ENCODE peak calls at places on chromosomes 5 and 9, in nine cellular contexts. E, G, S, P, U, N, D, X and F are unnamed samples.

GRCh38 chr5:58022055-58022454 is 437.8 kb downstream of the PLK2 start:
- DNase-seq in E (no peak), G (no peak), S (no peak), P (no peak), U (no peak), N (no peak), D (no peak), X (no peak), F (no peak)

GRCh38 chr9:94973491-94973941 is 247.0 kb downstream of the AOPEP start:
- DNase-seq in E (no peak), G (no peak), S (no peak), P (peak), U (no peak), N (no peak), D (no peak), X (no peak), F (no peak)

GRCh38 chr9:137917795-137918194 is 40.2 kb downstream of the CACNA1B start:
- DNase-seq in E (no peak), G (no peak), S (no peak), P (no peak), U (no peak), N (no peak), D (no peak), X (no peak), F (no peak)

GRCh38 chr5:90095292-90096060 is 314.1 kb downstream of the CETN3 start:
- DNase-seq in E (no peak), G (no peak), S (no peak), P (no peak), U (no peak), N (no peak), D (no peak), X (no peak), F (no peak)

GRCh38 chr5:65199988-65200668 is 281.6 kb downstream of the ADAMTS6 start:
- DNase-seq in E (no peak), G (no peak), S (no peak), P (no peak), U (no peak), N (no peak), D (no peak), X (no peak), F (no peak)

GRCh38 chr5:149392718-149393117 is 13.6 kb upstream of the IL17B start:
- DNase-seq in E (peak), G (no peak), S (no peak), P (no peak), U (no peak), N (no peak), D (no peak), X (no peak), F (no peak)

GRCh38 chr5:89668821-89669220 is 740.7 kb downstream of the CETN3 start:
- DNase-seq in E (no peak), G (no peak), S (no peak), P (no peak), U (no peak), N (no peak), D (no peak), X (no peak), F (no peak)

GRCh38 chr5:167853421-167853820 is 438.0 kb upstream of the WWC1 start:
- DNase-seq in E (no peak), G (no peak), S (no peak), P (no peak), U (no peak), N (no peak), D (no peak), X (no peak), F (no peak)

GRCh38 chr9:70553718-70554673 is 139.5 kb upstream of the KLF9 start:
- DNase-seq in E (peak), G (no peak), S (no peak), P (no peak), U (no peak), N (peak), D (no peak), X (peak), F (no peak)

GRCh38 chr5:173618927-173619519 is 2.6 kb upstream of the BOD1 start:
- DNase-seq in E (peak), G (peak), S (peak), P (peak), U (peak), N (peak), D (peak), X (peak), F (peak)